ENCODE peak calls at places on chromosomes 6 and 20, in nine cellular contexts. I, E, D, S, A, G, W, U and O are unnamed samples. For H3K9me3 and H3K9me2, the result is how much of the 10 kb centered on the place peaks cover.

GRCh38 chr6:32968093-32968769 is at the start of gene BRD2:
- DNase-seq in E (peak), D (peak), W (peak), G (peak), I (peak), S (peak), A (peak), U (peak), O (peak)

GRCh38 chr6:47603227-47603626 is 95.2 kb upstream of the ADGRF4 start:
- DNase-seq in W (no peak), I (no peak), A (no peak), G (no peak), U (no peak), E (no peak), D (no peak), S (no peak), O (no peak)

GRCh38 chr6:146697921-146698320 is 99.1 kb downstream of the ADGB start:
- DNase-seq in D (no peak), U (no peak), W (no peak), S (no peak), G (no peak), A (no peak), I (no peak), E (no peak), O (no peak)

GRCh38 chr20:37437676-37438075 is 83.4 kb upstream of the NNAT start:
- DNase-seq in D (no peak), G (no peak), W (no peak), A (no peak), E (no peak), S (no peak), I (no peak), U (no peak), O (no peak)

GRCh38 chr20:23340524-23340923 is 10.1 kb upstream of the NXT1 start:
- DNase-seq in I (peak), W (peak), S (peak), A (peak), G (peak), U (peak), D (no peak), E (peak), O (peak)

GRCh38 chr6:114040871-114041270 is 69.9 kb upstream of the HDAC2 start:
- DNase-seq in W (no peak), U (no peak), I (no peak), E (no peak), A (no peak), G (no peak), S (no peak), D (no peak), O (no peak)

GRCh38 chr6:78953798-78954197 is 86.4 kb downstream of the IRAK1BP1 start:
- DNase-seq in W (no peak), S (no peak), G (no peak), E (no peak), U (no peak), I (no peak), D (no peak), A (no peak), O (no peak)

GRCh38 chr6:17831135-17831534 is 124.4 kb upstream of the NUP153 start:
- DNase-seq in U (no peak), I (peak), S (no peak), D (no peak), G (no peak), A (no peak), W (no peak), E (no peak), O (peak)

GRCh38 chr6:41755895-41756294 is 8.7 kb upstream of the PGC start:
- DNase-seq in D (no peak), G (no peak), A (no peak), E (no peak), U (no peak), I (no peak), W (no peak), S (no peak), O (no peak)

GRCh38 chr6:22828179-22829062 is 259.1 kb downstream of the HDGFL1 start:
- DNase-seq in E (peak), U (peak), G (no peak), W (peak), D (no peak), S (no peak), I (peak), A (peak), O (peak)

GRCh38 chr6:22826961-22827360 is 257.6 kb downstream of the HDGFL1 start:
- DNase-seq in S (no peak), U (peak), D (no peak), I (no peak), E (no peak), G (no peak), W (no peak), A (no peak), O (peak)

GRCh38 chr6:22829070-22829469 is 259.7 kb downstream of the HDGFL1 start:
- DNase-seq in W (no peak), G (no peak), A (no peak), S (no peak), E (no peak), U (no peak), D (no peak), I (no peak), O (peak)

GRCh38 chr6:22827760-22828159 is 258.4 kb downstream of the HDGFL1 start:
- DNase-seq in U (no peak), G (no peak), E (no peak), D (no peak), W (no peak), S (no peak), A (peak), I (peak), O (no peak)

DNA sequence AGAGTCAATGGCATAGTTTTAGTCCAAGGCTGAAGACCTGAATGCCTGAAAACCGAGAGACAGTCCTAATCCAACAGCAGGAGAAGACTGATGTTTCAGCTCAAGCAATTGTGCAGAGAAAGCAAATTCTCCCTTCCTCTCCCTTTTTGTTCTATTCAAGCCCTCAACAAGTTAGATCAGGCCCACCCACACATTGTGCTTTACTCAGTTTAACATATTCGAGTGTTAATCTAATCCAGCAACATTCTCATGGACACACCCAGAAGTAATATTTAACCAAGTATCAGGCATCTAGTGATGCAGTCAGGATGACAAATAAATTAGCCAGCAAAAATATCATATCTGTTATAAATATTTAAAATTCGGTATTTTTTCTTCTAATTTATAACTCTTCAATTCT is 261.1 kb downstream of the HDGFL1 start:
- DNase-seq in D (no peak), W (no peak), G (no peak), S (no peak), E (no peak), I (no peak), A (no peak), U (no peak), O (no peak)
- H3K9me3 ChIP-seq in D (under half), W (under half), G (under half), S (under half), E (under half), I (under half), A (under half), U (under half), O (under half)

GRCh38 chr6:44503471-44503870 is 116.0 kb downstream of the CDC5L start:
- DNase-seq in U (no peak), S (no peak), E (no peak), D (no peak), W (no peak), I (no peak), G (no peak), A (no peak), O (no peak)
- H3K9me2 ChIP-seq in U (under half), S (under half), E (under half), D (under half), W (under half), I (under half), G (under half), A (under half), O (under half)

GRCh38 chr20:31440012-31440659 is at the start of gene DEFB123:
- DNase-seq in A (no peak), S (peak), D (no peak), I (no peak), G (no peak), U (no peak), E (no peak), W (no peak), O (no peak)
- H3K9me3 ChIP-seq in A (under half), S (under half), D (under half), I (under half), G (under half), U (under half), E (under half), W (under half), O (under half)

GRCh38 chr6:13006578-13007300 is 290.2 kb downstream of the PHACTR1 start:
- DNase-seq in S (no peak), I (peak), U (no peak), A (no peak), D (no peak), W (no peak), G (no peak), E (no peak), O (peak)
- H3K9me2 ChIP-seq in S (under half), I (under half), U (under half), A (under half), D (under half), W (under half), G (under half), E (under half), O (under half)

GRCh38 chr6:137399949-137400443 is 94.2 kb downstream of the OLIG3 start:
- DNase-seq in I (no peak), G (no peak), S (no peak), W (no peak), U (no peak), D (no peak), E (no peak), A (no peak), O (no peak)
- H3K9me3 ChIP-seq in I (under half), G (under half), S (under half), W (under half), U (under half), D (under half), E (under half), A (under half), O (under half)

DNA sequence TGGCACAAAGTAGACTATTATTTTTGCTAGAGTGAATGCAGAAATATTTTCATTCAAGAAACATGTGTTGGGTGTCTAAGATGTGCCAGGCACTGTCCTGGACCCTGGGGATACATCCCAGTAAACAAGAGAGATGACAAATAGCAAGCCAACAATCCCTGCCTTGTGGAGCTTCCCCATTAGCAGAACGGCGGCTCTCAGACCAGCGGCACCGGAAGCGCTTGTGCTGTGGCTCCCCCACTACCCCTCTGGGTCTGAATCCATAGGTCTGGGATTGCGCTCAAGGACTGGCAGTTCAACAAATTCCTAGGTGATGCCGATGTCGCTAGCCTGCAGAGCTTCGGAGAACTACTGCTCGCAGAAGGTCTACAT is 98.5 kb upstream of the AGPAT4 start:
- DNase-seq in I (no peak), S (no peak), G (no peak), E (no peak), D (no peak), A (no peak), U (no peak), W (no peak), O (no peak)
- H3K9me2 ChIP-seq in I (under half), S (under half), G (under half), E (under half), D (under half), A (under half), U (under half), W (under half), O (under half)

DNA sequence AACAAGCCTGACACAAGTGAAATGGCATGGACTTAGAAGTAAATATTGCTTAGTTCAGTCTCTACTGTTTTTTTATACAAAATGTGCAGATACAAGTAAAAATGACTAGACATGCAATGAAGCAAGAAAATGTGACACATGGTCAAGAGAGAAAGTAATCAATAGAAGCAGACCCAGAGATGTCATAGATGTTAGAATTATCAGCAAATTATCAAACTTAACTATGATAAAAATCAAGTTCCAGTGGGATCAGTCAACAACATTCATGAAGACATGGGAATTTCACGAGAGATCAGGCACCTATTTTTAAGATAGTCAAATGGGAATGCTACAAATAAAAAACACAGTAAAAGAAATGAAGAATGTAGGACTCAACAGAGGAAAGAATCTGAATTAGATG is 267.0 kb downstream of the SLC35F1 start:
- DNase-seq in D (no peak), I (no peak), U (no peak), E (no peak), G (no peak), A (no peak), W (no peak), S (no peak), O (no peak)
- H3K9me3 ChIP-seq in D (under half), I (under half), U (under half), E (under half), G (under half), A (under half), W (under half), S (under half), O (under half)

GRCh38 chr6:37473364-37474095 is 26.2 kb downstream of the CCDC167 start:
- DNase-seq in D (no peak), A (no peak), G (no peak), I (no peak), E (peak), U (no peak), S (no peak), W (no peak), O (peak)
- H3K9me2 ChIP-seq in D (under half), A (under half), G (under half), I (under half), E (under half), U (under half), S (under half), W (under half), O (under half)